ENCODE peak calls at places on chromosomes 1 and 21, in six cellular contexts. W, Q, S, O, Z and K are unnamed samples.

GRCh38 chr1:29753771-29754607 is 517.7 kb downstream of the PTPRU start:
- DNase-seq in S (no peak), W (no peak), O (no peak), Z (no peak), Q (no peak), K (no peak)

GRCh38 chr1:53733975-53734649 is 4.9 kb downstream of the GLIS1 start:
- DNase-seq in S (no peak), Q (peak), W (peak), Z (no peak), O (no peak), K (peak)

GRCh38 chr1:148334339-148335130 is 148.6 kb downstream of the PPIAL4G start:
- DNase-seq in S (peak), O (peak), Z (peak), Q (peak), W (peak), K (peak)

GRCh38 chr21:45365608-45366241 is 39.2 kb upstream of the COL18A1 start:
- DNase-seq in O (no peak), Q (peak), W (peak), S (peak), Z (no peak), K (peak)

GRCh38 chr1:243473281-243474210 is 217.7 kb downstream of the SDCCAG8 start:
- DNase-seq in W (peak), Q (peak), O (no peak), S (no peak), Z (no peak), K (peak)

GRCh38 chr1:27538793-27539192 is 48.8 kb upstream of the WASF2 start:
- DNase-seq in Q (peak), O (peak), Z (no peak), S (peak), W (peak), K (peak)

GRCh38 chr1:8184301-8184700 is 133.6 kb upstream of the SLC45A1 start:
- DNase-seq in S (peak), Z (no peak), Q (no peak), W (no peak), O (no peak), K (peak)

GRCh38 chr1:89546934-89547562 is 22.4 kb downstream of the LRRC8B start:
- DNase-seq in O (no peak), Z (no peak), S (no peak), W (peak), Q (peak), K (no peak)

GRCh38 chr1:27049607-27050006 is 37.0 kb upstream of the TENT5B start:
- DNase-seq in W (no peak), Z (no peak), O (peak), S (no peak), Q (no peak), K (no peak)

GRCh38 chr1:108523829-108524228 is 36.1 kb upstream of the EEIG2 start:
- DNase-seq in O (no peak), S (no peak), Z (no peak), W (no peak), Q (no peak), K (no peak)

GRCh38 chr1:31784356-31785019 is 20.3 kb upstream of the ADGRB2 start:
- DNase-seq in W (no peak), Z (peak), O (no peak), S (no peak), Q (no peak), K (no peak)

GRCh38 chr1:34842952-34843371 is 16.6 kb downstream of the SMIM12 start:
- DNase-seq in O (no peak), Z (no peak), Q (no peak), S (no peak), W (no peak), K (no peak)

GRCh38 chr1:156487862-156488261 is 12.7 kb downstream of the MEF2D start:
- DNase-seq in W (no peak), S (no peak), Q (no peak), O (no peak), Z (no peak), K (peak)

GRCh38 chr1:215631489-215631888 is 64.4 kb downstream of the KCTD3 start:
- DNase-seq in Q (peak), Z (no peak), S (peak), O (no peak), W (peak), K (peak)

GRCh38 chr1:197249324-197249723 is 18.7 kb upstream of the CRB1 start:
- DNase-seq in W (no peak), S (no peak), Z (no peak), O (no peak), Q (no peak), K (no peak)

GRCh38 chr1:241311056-241311746 is 45.8 kb downstream of the RGS7 start:
- DNase-seq in Z (no peak), O (peak), W (peak), Q (no peak), S (no peak), K (no peak)

GRCh38 chr1:151612506-151613274 is 840 bp downstream of the SNX27 start:
- DNase-seq in S (peak), W (peak), Q (peak), Z (peak), O (peak), K (no peak)

GRCh38 chr1:8818325-8818775 is 910 bp upstream of the RERE start:
- DNase-seq in W (peak), Z (peak), S (peak), O (peak), Q (peak), K (peak)

GRCh38 chr1:244075247-244075722 is 24.2 kb downstream of the ZBTB18 start:
- DNase-seq in Z (no peak), O (no peak), Q (no peak), S (no peak), W (no peak), K (no peak)

GRCh38 chr1:50492142-50492541 is 68.9 kb upstream of the DMRTA2 start:
- DNase-seq in Q (no peak), S (no peak), W (no peak), Z (no peak), O (no peak), K (no peak)

GRCh38 chr1:33164120-33164519 is 17.7 kb downstream of the TRIM62 start:
- DNase-seq in W (no peak), Z (no peak), S (no peak), Q (no peak), O (no peak), K (no peak)

GRCh38 chr1:78447096-78447495 is 43.7 kb upstream of the PTGFR start:
- DNase-seq in O (no peak), Z (no peak), W (no peak), Q (peak), S (no peak), K (no peak)

GRCh38 chr1:236702995-236703394 is 16.7 kb downstream of the ACTN2 start:
- DNase-seq in O (no peak), S (no peak), Q (no peak), Z (no peak), W (no peak), K (no peak)

GRCh38 chr1:236701782-236702181 is 15.5 kb downstream of the ACTN2 start:
- DNase-seq in W (no peak), O (no peak), S (no peak), Z (no peak), Q (no peak), K (no peak)

GRCh38 chr1:236705771-236706565 is 19.7 kb downstream of the ACTN2 start:
- DNase-seq in W (no peak), O (no peak), S (no peak), Z (no peak), Q (no peak), K (no peak)

GRCh38 chr1:236699366-236699765 is 13.1 kb downstream of the ACTN2 start:
- DNase-seq in S (no peak), Z (no peak), O (no peak), W (no peak), Q (peak), K (no peak)

DNA sequence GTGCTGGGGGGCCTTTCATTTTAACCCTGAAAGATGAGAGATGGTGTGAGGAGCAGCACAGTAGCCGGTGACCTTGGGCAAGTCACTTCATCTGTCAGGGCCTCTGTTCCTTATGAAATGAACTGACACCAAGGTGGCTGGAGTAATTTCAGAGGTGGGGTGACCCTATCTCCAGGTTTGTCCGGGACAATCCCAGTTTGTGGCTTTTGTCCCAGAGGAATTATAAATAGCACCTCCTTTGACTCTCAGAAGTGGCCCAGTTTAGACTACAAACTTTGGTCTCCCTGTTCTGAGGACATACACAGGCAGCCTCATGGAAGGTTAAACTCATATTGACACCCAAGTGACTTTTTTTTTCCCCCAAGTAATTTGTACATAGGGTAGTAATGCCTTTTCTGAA is 14.6 kb downstream of the ACTN2 start:
- DNase-seq in S (no peak), W (no peak), Z (no peak), O (no peak), Q (no peak), K (no peak)
- H3K4me3 ChIP-seq in S (no peak), W (no peak), Z (no peak), O (no peak), Q (no peak), K (no peak)

GRCh38 chr21:42676799-42677198 is 23.4 kb downstream of the PDE9A start:
- DNase-seq in Q (no peak), O (no peak), W (no peak), S (no peak), Z (no peak), K (no peak)

GRCh38 chr21:42677339-42678117 is 24.1 kb downstream of the PDE9A start:
- DNase-seq in O (peak), S (no peak), Q (peak), W (peak), Z (no peak), K (peak)

GRCh38 chr21:42679319-42679981 is 26.0 kb downstream of the PDE9A start:
- DNase-seq in Z (no peak), Q (no peak), W (no peak), S (no peak), O (peak), K (no peak)

GRCh38 chr21:42678618-42679295 is 25.3 kb downstream of the PDE9A start:
- DNase-seq in O (no peak), Q (no peak), Z (no peak), S (no peak), W (no peak), K (no peak)

GRCh38 chr21:42678118-42678430 is 24.7 kb downstream of the PDE9A start:
- DNase-seq in S (no peak), O (no peak), Q (no peak), W (no peak), Z (no peak), K (no peak)
- TF ChIP-seq CTCF in S (no peak), O (no peak), Q (no peak), W (no peak), Z (no peak), K (no peak)

DNA sequence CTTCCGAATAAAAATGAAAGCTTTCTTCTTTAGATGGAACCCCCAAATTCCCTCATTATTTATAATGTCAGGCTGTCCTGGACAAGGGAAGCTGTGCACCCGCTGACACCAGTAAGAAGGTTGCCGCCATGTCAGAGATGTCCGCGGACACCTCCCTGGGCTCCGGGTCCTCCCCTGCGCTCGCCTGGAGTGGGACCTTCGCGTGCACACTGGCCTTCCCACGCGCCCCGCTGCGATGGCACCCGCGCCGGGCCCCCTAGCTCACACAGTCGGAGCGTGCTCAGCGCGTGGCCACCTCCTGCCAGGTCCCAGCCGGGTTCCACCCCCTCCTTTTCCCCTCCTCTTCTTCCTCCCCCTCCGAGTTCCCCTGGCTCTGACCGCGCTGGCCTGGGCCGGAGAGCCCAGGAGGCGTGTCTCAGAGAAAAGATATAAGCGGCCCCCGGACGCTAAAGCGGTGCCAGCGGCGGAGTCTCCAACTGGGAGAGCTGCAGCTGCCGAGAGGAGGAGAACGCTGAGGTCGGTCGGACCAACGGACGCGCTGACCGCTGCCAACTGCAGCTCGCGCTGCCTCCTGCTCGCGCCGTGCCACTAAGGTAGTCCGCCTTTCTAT is at the start of gene G0S2:
- DNase-seq in O (peak), Q (peak), S (no peak), Z (peak), W (peak), K (peak)
- H3K4me3 ChIP-seq in O (peak), Q (peak), S (peak), Z (peak), W (peak), K (peak)

GRCh38 chr1:240171907-240172306 is 80.2 kb downstream of the FMN2 start:
- DNase-seq in Z (no peak), O (no peak), S (no peak), Q (no peak), W (no peak), K (no peak)

GRCh38 chr1:240164742-240165141 is 73.1 kb downstream of the FMN2 start:
- DNase-seq in O (no peak), S (no peak), Z (no peak), W (no peak), Q (no peak), K (no peak)

GRCh38 chr1:240170806-240171205 is 79.1 kb downstream of the FMN2 start:
- DNase-seq in O (no peak), W (no peak), Q (no peak), S (no peak), Z (no peak), K (no peak)

GRCh38 chr1:240170245-240170644 is 78.6 kb downstream of the FMN2 start:
- DNase-seq in Q (no peak), S (no peak), O (no peak), Z (no peak), W (no peak), K (no peak)

GRCh38 chr1:240169188-240169587 is 77.5 kb downstream of the FMN2 start:
- DNase-seq in W (peak), Q (peak), Z (no peak), S (peak), O (peak), K (no peak)
- TF ChIP-seq CTCF in W (peak), Q (peak), Z (no peak), S (peak), O (peak), K (no peak)